ENCODE peak calls at places on chromosomes 3 and 15, in six cellular contexts. O, I, D, S, J and Z are unnamed samples.
A peak's percentile ranks its signal among the peaks of the same experiment; 100 is the strongest.

GRCh38 chr3:185920168-185920567 is 17.6 kb downstream of the TRA2B start:
- DNase-seq in O (no peak), S (no peak), I (no peak), D (no peak), J (no peak), Z (no peak)

GRCh38 chr3:190120161-190121060 is at the start of gene P3H2:
- DNase-seq in I (no peak), O (peak; percentile 88), D (peak; percentile 64), J (no peak), S (no peak), Z (peak; percentile 72)

GRCh38 chr3:85864896-85865295 is 906.1 kb downstream of the CADM2 start:
- DNase-seq in O (no peak), D (no peak), J (no peak), S (no peak), I (no peak), Z (no peak)

GRCh38 chr3:4261411-4261810 is 41.8 kb upstream of the SETMAR start:
- DNase-seq in O (no peak), S (no peak), D (no peak), J (no peak), I (no peak), Z (no peak)

GRCh38 chr3:48661501-48662139 is 1.1 kb downstream of the CELSR3 start:
- DNase-seq in I (peak; percentile 68), J (peak; percentile 79), D (no peak), S (peak; percentile 61), O (peak; percentile 94), Z (peak; percentile 83)

GRCh38 chr15:101437209-101437608 is 52.3 kb downstream of the PCSK6 start:
- DNase-seq in I (no peak), O (no peak), D (no peak), S (no peak), J (no peak), Z (no peak)

GRCh38 chr15:67537771-67538170 is 4.7 kb upstream of the MAP2K5 start:
- DNase-seq in S (no peak), I (no peak), D (no peak), O (no peak), J (no peak), Z (no peak)

GRCh38 chr3:178971614-178972013 is 100.0 kb downstream of the ZMAT3 start:
- DNase-seq in J (no peak), O (no peak), D (peak; percentile 58), S (no peak), I (no peak), Z (no peak)

GRCh38 chr3:8482960-8483665 is 18.5 kb upstream of the LMCD1 start:
- DNase-seq in S (no peak), I (no peak), D (no peak), J (no peak), O (no peak), Z (no peak)

GRCh38 chr15:98503970-98504369 is 144.4 kb upstream of the IGF1R start:
- DNase-seq in I (no peak), D (no peak), J (no peak), S (no peak), O (no peak), Z (no peak)

GRCh38 chr15:90351479-90352108 is 490 bp upstream of the ZNF774 start:
- DNase-seq in S (no peak), I (no peak), D (no peak), J (no peak), O (no peak), Z (no peak)

GRCh38 chr3:52456800-52457183 is 1.4 kb downstream of the NISCH start:
- DNase-seq in S (no peak), J (no peak), O (no peak), D (no peak), I (no peak), Z (no peak)

GRCh38 chr15:78056714-78057269 is 20.7 kb downstream of the TBC1D2B start:
- DNase-seq in S (no peak), O (no peak), J (no peak), D (no peak), I (no peak), Z (no peak)

GRCh38 chr3:179842061-179842460 is 189.2 kb downstream of the USP13 start:
- DNase-seq in I (no peak), O (no peak), D (no peak), S (no peak), J (no peak), Z (no peak)

GRCh38 chr3:62100233-62100989 is 272.9 kb downstream of the FEZF2 start:
- DNase-seq in I (no peak), D (no peak), O (no peak), J (no peak), S (no peak), Z (no peak)

GRCh38 chr3:42780892-42781700 is 8.0 kb upstream of the CCDC13 start:
- DNase-seq in I (peak; percentile 14), S (no peak), O (no peak), J (peak; percentile 17), D (peak; percentile 54), Z (peak; percentile 26)